ENCODE peak calls at places on chromosomes 16 and 17, in four cellular contexts. H, U, G and X are unnamed samples.

GRCh38 chr17:69150333-69150732 is 8.6 kb upstream of the ABCA6 start:
- DNase-seq in H (no peak), U (no peak), G (no peak), X (no peak)

GRCh38 chr16:56950881-56951771 is 10.6 kb upstream of the CETP start:
- DNase-seq in H (peak), U (no peak), G (peak), X (peak)

GRCh38 chr16:48617711-48618148 is 7.8 kb upstream of the N4BP1 start:
- DNase-seq in H (no peak), U (no peak), G (no peak), X (no peak)

GRCh38 chr17:50909765-50910661 is 43.9 kb upstream of the TOB1 start:
- DNase-seq in H (no peak), U (no peak), G (no peak), X (no peak)

GRCh38 chr17:45672301-45672700 is 111.8 kb upstream of the CRHR1 start:
- DNase-seq in H (no peak), U (no peak), G (no peak), X (no peak)

GRCh38 chr17:7916799-7917198 is 710 bp upstream of the RNF227 start:
- DNase-seq in H (no peak), U (no peak), G (no peak), X (no peak)

GRCh38 chr16:15897834-15898254 is 9.4 kb upstream of the CEP20 start:
- DNase-seq in H (no peak), U (no peak), G (peak), X (no peak)

GRCh38 chr17:39820541-39820940 is 43.6 kb downstream of the IKZF3 start:
- DNase-seq in H (no peak), U (no peak), G (no peak), X (peak)

GRCh38 chr17:882827-883585 is 96.6 kb downstream of the NXN start:
- DNase-seq in H (peak), U (no peak), G (no peak), X (peak)

GRCh38 chr17:6508026-6508425 is 48.3 kb downstream of the PITPNM3 start:
- DNase-seq in H (no peak), U (no peak), G (no peak), X (no peak)

GRCh38 chr17:50768348-50768761 is 1.0 kb upstream of the ANKRD40CL start:
- DNase-seq in H (peak), U (peak), G (peak), X (no peak)

GRCh38 chr17:64778367-64779290 is 116.5 kb upstream of the SMURF2 start:
- DNase-seq in H (peak), U (no peak), G (peak), X (peak)

GRCh38 chr16:81774348-81774747 is 4.7 kb upstream of the PLCG2 start:
- DNase-seq in H (no peak), U (no peak), G (no peak), X (no peak)

GRCh38 chr16:51163366-51163765 is 12.3 kb upstream of the SALL1 start:
- DNase-seq in H (no peak), U (no peak), G (no peak), X (no peak)

GRCh38 chr17:64385187-64386083 is 5.2 kb downstream of the PECAM1 start:
- DNase-seq in H (peak), U (peak), G (peak), X (no peak)

GRCh38 chr17:8941520-8941919 is 24.0 kb downstream of the PIK3R5 start:
- DNase-seq in H (no peak), U (no peak), G (no peak), X (no peak)

GRCh38 chr16:82368041-82368440 is 198.0 kb upstream of the MPHOSPH6 start:
- DNase-seq in H (peak), U (peak), G (peak), X (peak)

GRCh38 chr16:65908568-65908967 is 457.9 kb upstream of the CDH5 start:
- DNase-seq in H (no peak), U (no peak), G (no peak), X (peak)

GRCh38 chr16:15682105-15682570 is 32.1 kb downstream of the NDE1 start:
- DNase-seq in H (peak), U (peak), G (peak), X (peak)

GRCh38 chr16:73997340-73997711 is 299.3 kb upstream of the PSMD7 start:
- DNase-seq in H (no peak), U (no peak), G (no peak), X (no peak)

GRCh38 chr17:45640141-45640850 is 143.8 kb upstream of the CRHR1 start:
- DNase-seq in H (peak), U (peak), G (peak), X (peak)

GRCh38 chr17:40343126-40344119 is 21.1 kb downstream of the GJD3 start:
- DNase-seq in H (no peak), U (no peak), G (no peak), X (peak)

GRCh38 chr16:30843501-30843900 is 50.4 kb downstream of the BCL7C start:
- DNase-seq in H (no peak), U (no peak), G (no peak), X (no peak)

GRCh38 chr16:30551781-30552180 is 6.4 kb downstream of the ZNF764 start:
- DNase-seq in H (no peak), U (no peak), G (no peak), X (no peak)

GRCh38 chr16:47851026-47851610 is 304.7 kb downstream of the ABCC12 start:
- DNase-seq in H (no peak), U (no peak), G (no peak), X (peak)

GRCh38 chr17:56596741-56597494 is 3.4 kb downstream of the NOG start:
- DNase-seq in H (no peak), U (no peak), G (no peak), X (peak)

GRCh38 chr16:55711959-55712876 is 56.4 kb downstream of the SLC6A2 start:
- DNase-seq in H (peak), U (peak), G (peak), X (peak)

GRCh38 chr17:13978478-13978877 is 90.8 kb upstream of the COX10 start:
- DNase-seq in H (no peak), U (no peak), G (no peak), X (no peak)

GRCh38 chr16:56093055-56093454 is 98.2 kb upstream of the GNAO1 start:
- DNase-seq in H (no peak), U (no peak), G (no peak), X (no peak)

GRCh38 chr17:46768540-46768870 is 50.0 kb downstream of the WNT3 start:
- DNase-seq in H (no peak), U (no peak), G (no peak), X (no peak)

GRCh38 chr17:72143245-72143644 is 22.4 kb downstream of the SOX9 start:
- DNase-seq in H (no peak), U (no peak), G (no peak), X (no peak)

GRCh38 chr17:21127508-21128077 is 829 bp downstream of the DHRS7B start:
- DNase-seq in H (no peak), U (no peak), G (peak), X (no peak)

GRCh38 chr17:16439303-16439791 is 24.0 kb downstream of the TRPV2 start:
- DNase-seq in H (no peak), U (no peak), G (no peak), X (no peak)

GRCh38 chr16:57648590-57649442 is 19.3 kb upstream of the ADGRG3 start:
- DNase-seq in H (peak), U (peak), G (peak), X (peak)

GRCh38 chr16:89359296-89360147 is 130.8 kb downstream of the ANKRD11 start:
- DNase-seq in H (no peak), U (no peak), G (no peak), X (no peak)

DNA sequence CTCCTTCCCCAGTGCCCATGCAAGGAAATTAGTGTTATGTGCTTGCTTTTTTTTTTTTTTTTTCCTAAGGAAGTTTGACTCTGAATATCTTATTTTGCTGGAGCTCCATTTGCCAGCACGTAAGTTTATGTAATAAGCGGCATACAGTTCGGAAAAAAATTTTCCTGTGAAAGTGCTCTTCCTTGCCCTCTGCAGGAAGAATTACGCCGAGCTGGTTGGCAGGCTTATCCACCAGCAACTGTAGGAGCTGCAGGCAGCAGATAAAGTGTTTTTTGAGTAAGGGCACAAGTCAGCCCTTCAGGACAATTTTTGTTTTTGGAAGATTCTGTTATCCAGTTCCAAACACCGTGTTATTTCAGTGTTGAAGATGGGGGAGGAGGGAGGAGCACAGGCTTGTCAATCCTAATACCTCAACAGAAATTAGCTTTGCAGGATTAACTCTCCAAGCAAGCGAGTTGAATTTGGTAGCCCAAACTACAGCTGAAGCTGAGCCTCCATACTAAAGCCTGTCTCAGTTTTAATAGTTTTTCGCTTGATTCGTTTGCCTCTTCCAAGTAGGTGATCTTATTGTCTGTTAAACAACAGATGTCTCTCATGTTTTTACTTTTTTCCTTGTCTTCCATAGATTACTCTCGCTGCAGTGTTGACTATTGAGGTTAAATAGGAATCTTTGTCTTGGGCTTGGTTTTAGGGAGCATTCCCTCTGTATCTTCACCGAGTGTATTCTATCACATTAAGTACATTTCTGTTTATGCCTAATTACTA is 1.1 kb downstream of the SPECC1 start:
- DNase-seq in H (peak), U (peak), G (peak), X (peak)
- TF ChIP-seq EZH2phosphoT487 in H (no peak), U (no peak), G (no peak), X (peak)

DNA sequence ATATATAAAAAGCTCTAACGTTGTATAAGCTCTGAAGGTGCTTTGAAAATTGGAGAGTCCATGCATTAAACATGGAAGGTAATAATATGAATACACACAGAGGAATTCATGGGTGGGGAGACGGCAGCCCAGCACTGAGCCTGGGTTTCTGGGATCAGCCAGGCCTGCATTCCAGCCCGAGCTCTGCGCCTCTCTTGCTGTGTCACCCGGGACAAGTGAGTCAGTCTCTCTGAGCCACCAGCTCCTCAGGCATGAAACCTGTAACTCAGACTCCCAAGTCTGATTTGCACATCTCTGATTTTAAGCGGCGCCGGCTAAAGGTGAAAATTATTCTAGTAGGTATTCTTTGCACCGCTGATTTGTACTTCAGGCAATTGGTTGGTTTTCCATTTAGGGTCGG is 238.8 kb downstream of the MRTFB start:
- DNase-seq in H (no peak), U (no peak), G (peak), X (no peak)
- H3K4me3 ChIP-seq in H (no peak), U (peak), G (peak), X (no peak)

DNA sequence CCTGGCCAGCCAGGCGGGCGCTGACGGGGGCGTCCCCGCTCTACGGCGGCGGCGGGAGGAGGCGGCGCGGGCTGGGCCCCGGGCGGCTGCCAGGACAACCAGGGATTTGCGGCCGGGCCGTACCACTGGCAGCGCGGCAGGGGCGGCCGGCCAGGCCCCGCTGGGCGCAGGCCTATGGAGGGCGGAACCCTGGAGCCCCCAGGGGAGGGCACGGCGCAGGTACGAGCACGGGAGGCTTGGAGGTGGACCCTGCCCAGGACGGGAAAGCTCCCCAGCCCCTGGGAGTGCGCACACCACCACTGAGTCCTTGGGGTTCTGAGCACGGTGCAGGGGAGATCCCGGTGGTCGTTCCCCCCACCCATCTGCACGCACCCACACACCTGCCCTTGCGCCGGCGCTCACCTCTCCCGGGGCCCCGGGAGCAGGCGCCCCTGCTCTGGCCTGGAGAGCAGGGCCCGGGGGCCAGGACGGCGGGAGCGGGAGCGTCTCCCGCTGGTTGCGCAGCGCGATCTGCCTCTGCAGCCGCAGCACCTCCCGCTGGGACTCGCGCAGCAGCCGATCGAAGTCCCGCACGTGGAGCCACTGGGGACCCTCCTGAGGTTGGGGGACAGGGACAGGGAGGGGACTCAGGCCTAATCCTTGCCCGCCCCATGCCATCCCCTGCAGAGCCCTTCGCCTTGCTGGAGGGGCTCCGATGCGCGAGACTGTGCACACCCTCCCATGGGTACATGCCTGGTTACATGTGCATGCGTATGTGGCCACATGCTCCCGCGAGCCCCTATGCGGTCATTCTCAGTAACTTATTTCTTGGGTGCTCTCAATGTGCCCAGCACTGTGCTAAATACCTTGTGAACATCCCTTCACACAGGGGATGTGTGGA is 3.9 kb downstream of the TSPOAP1 start:
- DNase-seq in H (peak), U (no peak), G (peak), X (peak)
- TF ChIP-seq EZH2 in H (no peak), U (no peak), G (no peak), X (no peak)

GRCh38 chr17:29836643-29837042 is 93.4 kb downstream of the SSH2 start:
- DNase-seq in H (no peak), U (no peak), G (no peak), X (no peak)

GRCh38 chr17:29839656-29840055 is 90.4 kb downstream of the SSH2 start:
- DNase-seq in H (no peak), U (no peak), G (no peak), X (no peak)

GRCh38 chr17:29837531-29837930 is 92.5 kb downstream of the SSH2 start:
- DNase-seq in H (no peak), U (no peak), G (no peak), X (no peak)

GRCh38 chr17:29840884-29841283 is 89.1 kb downstream of the SSH2 start:
- DNase-seq in H (no peak), U (no peak), G (peak), X (no peak)

DNA sequence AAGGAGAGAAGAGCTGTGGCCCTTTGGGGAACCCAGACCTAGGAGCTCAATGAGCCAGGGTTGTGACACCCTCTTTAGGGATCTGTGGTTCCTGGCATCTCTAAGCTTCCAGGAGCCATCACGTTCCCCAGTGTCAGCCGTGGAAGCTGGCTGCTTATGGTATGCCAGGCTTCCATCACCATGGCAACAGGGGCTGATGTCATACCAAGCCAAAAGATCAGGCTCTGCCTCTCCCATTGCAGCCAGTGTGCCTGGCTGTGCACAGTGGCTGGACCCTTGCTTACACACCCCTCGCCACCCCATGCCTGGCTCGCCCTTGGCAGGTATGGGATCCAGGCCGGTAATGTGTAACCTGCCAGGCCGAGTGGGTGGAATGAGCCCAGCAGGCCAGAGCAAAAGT is 91.1 kb downstream of the SSH2 start:
- DNase-seq in H (peak), U (no peak), G (no peak), X (peak)
- TF ChIP-seq EZH2phosphoT487 in H (no peak), U (no peak), G (no peak), X (no peak)

GRCh38 chr16:21277045-21277926 is 804 bp downstream of the CRYM start:
- DNase-seq in H (no peak), U (no peak), G (no peak), X (no peak)
- H3K4me3 ChIP-seq in H (peak), U (peak), G (peak), X (peak)